ENCODE peak calls at places on chromosomes 2 and 18, in four cellular contexts. M is HCT116; L is CD8-positive, alpha-beta T cell; K is lower lobe of right lung. V is an unnamed sample.

GRCh38 chr2:102606353-102606752 is 13.0 kb upstream of the SLC9A2 start:
- DNase-seq in M (no peak), K (no peak), L (no peak), V (no peak)

GRCh38 chr18:3604626-3605408 is 154.8 kb downstream of the TGIF1 start:
- DNase-seq in L (no peak), M (no peak), K (no peak), V (no peak)

GRCh38 chr18:24200899-24201298 is 62.0 kb downstream of the CABYR start:
- DNase-seq in K (no peak), L (no peak), M (no peak), V (no peak)

GRCh38 chr2:170929686-170930050 is 615 bp downstream of the GORASP2 start:
- DNase-seq in M (no peak), L (peak; percentile 33), K (peak; percentile 80), V (peak; percentile 77)

GRCh38 chr2:203804070-203804469 is 63.5 kb upstream of the CTLA4 start:
- DNase-seq in K (no peak), L (no peak), M (no peak), V (peak; percentile 57)

GRCh38 chr18:49301608-49302007 is 158.8 kb downstream of the DYM start:
- DNase-seq in K (no peak), M (no peak), L (no peak), V (no peak)

GRCh38 chr2:234630676-234631350 is 133.9 kb upstream of the ARL4C start:
- DNase-seq in M (no peak), L (no peak), K (no peak), V (no peak)

GRCh38 chr2:179545024-179545423 is 280.4 kb upstream of the SESTD1 start:
- DNase-seq in L (no peak), K (no peak), M (no peak), V (no peak)

GRCh38 chr18:45901654-45902210 is 65.4 kb downstream of the EPG5 start:
- DNase-seq in K (no peak), M (no peak), L (no peak), V (no peak)

GRCh38 chr18:24778810-24779418 is 318.5 kb downstream of the HRH4 start:
- DNase-seq in M (no peak), L (no peak), K (no peak), V (no peak)

GRCh38 chr2:172329404-172330059 is 97.9 kb upstream of the ITGA6 start:
- DNase-seq in L (no peak), M (no peak), K (peak; percentile 62), V (peak; percentile 91)

GRCh38 chr2:127592761-127593227 is 53.2 kb upstream of the GPR17 start:
- DNase-seq in K (no peak), M (no peak), L (no peak), V (no peak)

GRCh38 chr2:8004250-8004681 is 677.6 kb upstream of the ID2 start:
- DNase-seq in M (no peak), L (no peak), K (no peak), V (no peak)

GRCh38 chr2:88188741-88189140 is 18.6 kb downstream of the THNSL2 start:
- DNase-seq in K (no peak), M (no peak), L (no peak), V (no peak)

GRCh38 chr2:174752403-174753037 is 11.8 kb downstream of the CHRNA1 start:
- DNase-seq in M (no peak), L (peak; percentile 38), K (no peak), V (no peak)

GRCh38 chr18:657998-658946 is 819 bp downstream of the TYMS start:
- DNase-seq in K (peak; percentile 85), L (no peak), M (peak; percentile 82), V (peak; percentile 92)

GRCh38 chr2:97982621-97983020 is 13.1 kb downstream of the TMEM131 start:
- DNase-seq in K (no peak), L (no peak), M (no peak), V (no peak)

GRCh38 chr2:223788826-223789225 is 48.6 kb downstream of the AP1S3 start:
- DNase-seq in M (no peak), K (no peak), L (no peak), V (no peak)

GRCh38 chr2:223787358-223787757 is 50.0 kb downstream of the AP1S3 start:
- DNase-seq in K (no peak), M (no peak), L (no peak), V (no peak)

GRCh38 chr2:223786943-223787342 is 50.4 kb downstream of the AP1S3 start:
- DNase-seq in K (no peak), M (no peak), L (no peak), V (no peak)

GRCh38 chr2:223786236-223786635 is 51.1 kb downstream of the AP1S3 start:
- DNase-seq in M (no peak), K (no peak), L (no peak), V (no peak)

DNA sequence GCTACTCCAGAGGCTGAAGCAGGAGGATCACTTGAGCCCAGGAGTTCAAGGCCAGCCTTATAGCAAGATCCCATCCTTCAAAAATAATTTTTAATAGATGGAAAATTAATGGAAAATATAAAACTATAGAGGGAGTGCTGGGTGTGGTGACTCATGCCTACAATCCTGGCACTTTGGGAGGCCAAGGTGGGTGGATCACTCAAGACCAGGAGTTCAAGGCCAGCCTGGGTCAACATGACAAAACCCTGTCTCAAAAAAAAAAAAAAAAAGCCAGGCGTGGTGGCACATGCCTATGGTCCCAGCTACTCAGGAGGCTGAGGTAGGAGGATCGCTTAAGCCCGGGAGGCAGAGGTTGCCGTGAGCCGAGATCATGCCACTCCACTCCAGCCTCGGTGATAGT is 48.0 kb downstream of the AP1S3 start:
- DNase-seq in L (no peak), M (no peak), K (no peak), V (no peak)
- H3K4me1 ChIP-seq in L (no peaks in the 10 kb centered on the region), M (peaks cover 58% of the 10 kb centered on the region), K (no peaks in the 10 kb centered on the region), V (no peaks in the 10 kb centered on the region)

GRCh38 chr18:52339891-52340371 is at the start of gene DCC:
- DNase-seq in K (no peak), L (no peak), M (no peak), V (peak; percentile 42)
- H3K4me3 ChIP-seq in K (peak within 1 kb of the TSS; percentile 38), L (no peak within 1 kb of the TSS), M (no peak within 1 kb of the TSS), V (peak within 1 kb of the TSS; percentile 1)

DNA sequence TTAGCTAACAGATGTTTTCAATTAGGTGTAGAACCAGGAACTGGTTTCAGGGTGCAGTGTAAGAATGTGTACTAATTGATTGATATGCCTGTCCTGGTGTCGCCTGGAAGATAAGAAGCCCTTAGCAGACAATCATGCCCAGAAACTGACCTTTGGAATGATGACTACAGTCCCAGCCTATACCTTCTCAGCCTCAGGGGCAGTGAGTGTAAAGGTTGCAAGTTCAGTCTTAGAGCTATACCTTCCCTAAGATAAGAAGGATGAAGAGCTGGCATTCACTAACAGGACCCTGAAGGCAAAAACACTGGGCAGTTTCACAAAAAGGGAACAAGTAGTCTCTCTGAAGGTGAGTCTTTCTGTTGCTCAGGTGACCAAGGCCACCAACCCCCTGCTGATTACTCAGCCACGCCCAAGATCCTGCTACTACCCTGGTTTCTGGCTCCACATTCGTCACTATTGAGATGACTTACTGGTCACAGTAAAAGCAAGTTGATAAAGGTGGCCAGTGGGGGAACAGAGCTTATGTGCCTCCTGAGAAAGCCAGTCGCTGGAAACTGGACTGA is 71.4 kb downstream of the SPATS2L start:
- DNase-seq in L (no peak), M (peak; percentile 57), K (no peak), V (no peak)
- H3K4me1 ChIP-seq in L (peaks cover 23% of the 10 kb centered on the region), M (peaks cover 52% of the 10 kb centered on the region), K (peaks cover 68% of the 10 kb centered on the region), V (peaks cover 22% of the 10 kb centered on the region)

DNA sequence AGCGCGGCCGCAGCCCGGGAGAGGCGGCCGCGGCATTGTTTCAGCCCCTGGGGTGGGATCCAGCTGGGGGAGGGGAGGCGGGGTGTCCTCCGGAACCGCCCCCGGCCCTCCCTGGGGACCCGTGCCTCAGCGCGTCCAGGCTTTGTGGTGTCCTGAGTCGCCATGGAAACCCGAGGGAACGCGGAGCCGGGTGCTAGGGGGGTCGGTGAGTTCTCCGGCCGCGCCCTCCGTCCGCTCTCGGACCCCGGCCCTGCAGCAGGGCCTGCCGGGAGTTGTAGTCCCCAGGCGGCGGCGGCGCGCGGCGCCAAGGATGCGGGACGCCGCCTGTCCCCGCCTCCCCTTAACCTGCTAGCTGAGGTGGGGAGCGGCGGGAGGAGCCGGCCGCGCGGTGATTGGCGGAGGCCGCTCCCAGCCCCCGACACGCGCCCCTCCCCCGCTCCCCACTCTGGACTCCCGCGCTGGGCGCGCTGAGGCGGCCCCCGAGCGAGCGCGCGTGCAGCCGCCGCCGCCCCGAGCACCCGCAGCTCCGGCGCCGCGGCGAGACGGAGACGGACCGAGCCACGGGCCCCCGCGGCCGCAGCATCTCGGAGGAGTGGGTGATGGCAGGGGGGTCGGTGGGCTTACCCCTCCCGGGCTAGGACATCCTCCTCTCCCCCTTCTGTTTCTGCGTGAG is at the start of gene DPYSL5:
- DNase-seq in K (no peak), M (peak; percentile 10), L (no peak), V (no peak)
- H3K4me3 ChIP-seq in K (peak within 1 kb of the TSS; percentile 36), M (peak within 1 kb of the TSS; percentile 64), L (peak within 1 kb of the TSS; percentile 43), V (peak within 1 kb of the TSS; percentile 46)

DNA sequence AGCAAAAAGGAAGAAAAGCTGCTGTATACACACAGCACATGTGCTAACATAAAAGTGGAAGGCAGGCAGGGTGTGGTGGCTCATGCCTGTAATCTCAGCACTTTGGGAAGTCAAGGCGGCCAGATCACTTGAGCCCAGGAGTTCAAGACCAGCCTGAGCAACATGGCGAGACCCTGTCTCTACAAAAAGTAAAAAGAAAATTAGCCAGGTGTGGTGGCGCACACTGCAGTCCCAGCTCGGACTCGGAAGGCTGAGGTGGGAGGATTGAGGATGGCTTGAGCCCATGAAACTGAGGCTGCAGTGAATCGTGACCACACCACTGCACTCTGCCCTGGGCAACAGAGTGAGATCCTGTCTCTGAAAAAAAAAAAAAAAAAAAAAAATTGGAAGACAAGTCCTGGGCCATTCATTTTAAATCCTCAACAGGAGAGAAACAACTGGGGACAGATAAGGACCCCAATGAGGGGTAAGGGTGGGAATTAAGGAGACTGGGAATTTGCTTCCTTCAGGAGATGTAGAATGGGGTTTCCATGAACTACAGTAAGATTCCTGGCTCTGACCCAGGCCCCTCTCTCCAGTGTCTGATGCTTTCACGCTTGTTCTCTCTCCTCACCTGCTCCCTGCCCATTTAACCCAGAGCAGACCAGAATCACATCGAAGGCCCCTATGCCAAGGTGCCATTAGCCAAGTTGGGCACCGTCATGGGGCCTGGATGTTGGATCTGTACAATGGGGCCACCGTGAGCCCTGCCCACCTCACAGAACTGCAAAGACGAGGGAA is 29.6 kb downstream of the TNS1 start:
- DNase-seq in K (no peak), L (no peak), M (no peak), V (no peak)
- H3K4me1 ChIP-seq in K (peaks cover 32% of the 10 kb centered on the region), L (no peaks in the 10 kb centered on the region), M (no peaks in the 10 kb centered on the region), V (peaks cover 9% of the 10 kb centered on the region)

GRCh38 chr2:240886678-240887574 is 9.0 kb downstream of the MAB21L4 start:
- DNase-seq in K (peak; percentile 42), L (no peak), M (no peak), V (no peak)

GRCh38 chr2:240884745-240885144 is 11.2 kb downstream of the MAB21L4 start:
- DNase-seq in L (no peak), K (no peak), M (no peak), V (no peak)

GRCh38 chr2:240887631-240888030 is 8.3 kb downstream of the MAB21L4 start:
- DNase-seq in L (no peak), K (no peak), M (no peak), V (peak; percentile 28)

GRCh38 chr2:240885566-240885965 is 10.4 kb downstream of the MAB21L4 start:
- DNase-seq in K (peak; percentile 11), M (no peak), L (no peak), V (no peak)

GRCh38 chr2:240885980-240886565 is 9.9 kb downstream of the MAB21L4 start:
- DNase-seq in L (no peak), M (no peak), K (peak; percentile 19), V (peak; percentile 11)
- H3K4me3 ChIP-seq in L (no peak overlapping the region), M (no peak overlapping the region), K (no peak overlapping the region), V (no peak overlapping the region)

V was measured in right cardiac atrium.